ENCODE peak calls at places on chromosomes 1 and 21, in ten cellular contexts. O is HCT116; S is activated naive CD8-positive, alpha-beta T cell treated with anti-CD3 and anti-CD28 coated beads, Interleukin-2, amount 50 U/mL, for 24 hours; B is GM23248; G is hypothalamus; Q is NCI-H345; N is stimulated activated CD8-positive, alpha-beta memory T cell treated with anti-CD3 and anti-CD28 coated beads, Interleukin-4, amount 100 ng/mL, for 1 hour; U is cerebellar cortex; P is NCI-H2081; R is stimulated activated naive CD4-positive, alpha-beta T cell. V is an unnamed sample.

GRCh38 chr1:27393641-27394281 is 1.3 kb downstream of the GPR3 start:
- DNase-seq in O (no peak), S (no peak), B (no peak), G (no peak), Q (no peak), N (no peak), U (no peak), P (no peak), R (no peak), V (no peak)

GRCh38 chr1:154517661-154518060 is 15.4 kb upstream of the SHE start:
- DNase-seq in O (no peak), S (no peak), B (no peak), G (no peak), Q (no peak), N (no peak), U (no peak), P (no peak), R (no peak), V (no peak)

GRCh38 chr1:99007366-99007765 is 2.7 kb upstream of the PLPPR5 start:
- DNase-seq in O (no peak), S (no peak), B (no peak), G (no peak), Q (no peak), N (no peak), U (no peak), P (no peak), R (no peak), V (no peak)

GRCh38 chr1:244074559-244075171 is 23.6 kb downstream of the ZBTB18 start:
- DNase-seq in O (no peak), S (peak; percentile 29), B (no peak), G (no peak), Q (peak; percentile 14), N (peak; percentile 20), U (no peak), P (no peak), R (peak; percentile 86), V (peak; percentile 44)

GRCh38 chr1:231526536-231526935 is 1.9 kb upstream of the TSNAX start:
- DNase-seq in O (no peak), S (no peak), B (no peak), G (no peak), Q (no peak), N (no peak), U (no peak), P (no peak), R (no peak), V (no peak)

GRCh38 chr1:182962554-182963115 is 9.7 kb upstream of the SHCBP1L start:
- DNase-seq in O (peak; percentile 79), S (peak; percentile 11), B (peak; percentile 97), G (no peak), Q (peak; percentile 83), N (no peak), U (peak; percentile 89), P (peak; percentile 83), R (no peak), V (no peak)

GRCh38 chr1:98903261-98903660 is 101.4 kb downstream of the PLPPR5 start:
- DNase-seq in O (no peak), S (no peak), B (peak; percentile 80), G (no peak), Q (no peak), N (no peak), U (no peak), P (no peak), R (no peak), V (no peak)

GRCh38 chr1:40635763-40636500 is 29.6 kb downstream of the RIMS3 start:
- DNase-seq in O (no peak), S (no peak), B (no peak), G (no peak), Q (no peak), N (no peak), U (no peak), P (no peak), R (no peak), V (no peak)

GRCh38 chr1:29527314-29528004 is 291.1 kb downstream of the PTPRU start:
- DNase-seq in O (no peak), S (no peak), B (no peak), G (no peak), Q (no peak), N (no peak), U (no peak), P (no peak), R (no peak), V (no peak)

GRCh38 chr1:197268012-197268411 is at the start of gene CRB1:
- DNase-seq in O (no peak), S (no peak), B (peak; percentile 2), G (peak; percentile 3), Q (peak; percentile 43), N (no peak), U (peak; percentile 92), P (peak; percentile 74), R (no peak), V (no peak)

GRCh38 chr21:14752006-14752909 is 206.1 kb upstream of the SAMSN1 start:
- DNase-seq in O (no peak), S (no peak), B (no peak), G (no peak), Q (no peak), N (no peak), U (no peak), P (no peak), R (no peak), V (no peak)

V was measured in activated naive CD4-positive, alpha-beta T cell treated with anti-CD3 and anti-CD28 coated beads, Interleukin-2, amount 50 U/mL, for 16 hours.